ENCODE peak calls at places on chromosomes 11 and 22, in six cellular contexts. Z is stomach; M is uterus; N is activated CD8-positive, alpha-beta T cell treated with anti-CD3 and anti-CD28 coated beads for 36 hours; P is cardiac muscle cell; T is aorta. I is an unnamed sample.

GRCh38 chr11:11502303-11502828 is 119.4 kb downstream of the GALNT18 start:
- DNase-seq in Z (no peak), M (no peak), N (no peak), P (peak), T (no peak), I (no peak)

GRCh38 chr11:28738549-28738948 is 630.4 kb downstream of the METTL15 start:
- DNase-seq in Z (no peak), M (no peak), N (no peak), P (no peak), T (no peak), I (no peak)

GRCh38 chr11:75236062-75236461 is 4.5 kb upstream of the TPBGL start:
- DNase-seq in Z (peak), M (no peak), N (no peak), P (no peak), T (no peak), I (no peak)

GRCh38 chr11:72307439-72307838 is 63.5 kb upstream of the PHOX2A start:
- DNase-seq in Z (no peak), M (no peak), N (no peak), P (no peak), T (no peak), I (no peak)

GRCh38 chr11:19344661-19345518 is 104.1 kb upstream of the E2F8 start:
- DNase-seq in Z (peak), M (no peak), N (no peak), P (peak), T (peak), I (no peak)

GRCh38 chr22:20904980-20905355 is 12.2 kb upstream of the CRKL start:
- DNase-seq in Z (no peak), M (no peak), N (no peak), P (no peak), T (peak), I (no peak)

GRCh38 chr11:44634401-44635281 is 69.2 kb downstream of the CD82 start:
- DNase-seq in Z (peak), M (peak), N (peak), P (peak), T (peak), I (peak)

GRCh38 chr11:7020183-7020917 is at the start of the genes NLRP14 and ZNF214:
- DNase-seq in Z (peak), M (peak), N (no peak), P (peak), T (peak), I (no peak)

GRCh38 chr11:108733479-108734116 is 68.7 kb downstream of the DDX10 start:
- DNase-seq in Z (no peak), M (no peak), N (peak), P (no peak), T (no peak), I (no peak)